ENCODE peak calls at places on chromosome 1, in nine cellular contexts. W is pulmonary artery endothelial cell, C is NT2/D1, I is GM03348, D is T-helper 1 cell, S is adrenal gland, Q is NCI-H2171 treated with DMSO at 0.1 percent for 48 hours, Z is psoas muscle, F is fibroblast of villous mesenchyme. L is an unnamed sample.

GRCh38 chr1:7561331-7561921 is 209.7 kb upstream of the VAMP3 start:
- DNase-seq in Z (peak; percentile 39), D (no peak), Q (peak; percentile 8), S (no peak), I (no peak), F (no peak), C (no peak), W (no peak), L (no peak)

GRCh38 chr1:95023399-95024050 is 49.2 kb downstream of the ALG14 start:
- DNase-seq in C (no peak), S (no peak), W (no peak), Q (no peak), I (peak; percentile 80), F (peak; percentile 80), D (no peak), Z (no peak), L (no peak)

GRCh38 chr1:239218296-239218695 is 168.1 kb upstream of the CHRM3 start:
- DNase-seq in F (no peak), Q (no peak), I (no peak), W (no peak), C (no peak), D (no peak), Z (no peak), S (no peak), L (no peak)

GRCh38 chr1:201719812-201720521 is 109.0 kb upstream of the IPO9 start:
- DNase-seq in W (no peak), C (no peak), Z (peak; percentile 89), F (peak; percentile 99), S (no peak), Q (peak; percentile 73), I (peak; percentile 69), D (no peak), L (no peak)

GRCh38 chr1:30257742-30258380 is 465.5 kb downstream of the MATN1 start:
- DNase-seq in F (no peak), W (no peak), C (no peak), D (no peak), Z (no peak), Q (no peak), I (no peak), S (no peak), L (no peak)

GRCh38 chr1:162538815-162539431 is 22.6 kb upstream of the UAP1 start:
- DNase-seq in Q (no peak), Z (no peak), I (peak; percentile 70), S (no peak), C (no peak), F (peak; percentile 73), D (no peak), W (peak; percentile 67), L (no peak)

GRCh38 chr1:109444376-109444775 is 18.1 kb upstream of the PSMA5 start:
- DNase-seq in S (no peak), C (no peak), D (no peak), I (no peak), F (no peak), W (no peak), Z (no peak), Q (no peak), L (no peak)

GRCh38 chr1:41103761-41104160 is 82.2 kb upstream of the SLFNL1 start:
- DNase-seq in C (no peak), D (no peak), Z (no peak), F (no peak), W (no peak), I (no peak), S (no peak), Q (no peak), L (no peak)

GRCh38 chr1:25360596-25361581 is 22.8 kb downstream of the TMEM50A start:
- DNase-seq in F (peak; percentile 86), Q (no peak), I (peak; percentile 46), D (no peak), W (peak; percentile 17), C (no peak), Z (no peak), S (peak; percentile 51), L (no peak)

GRCh38 chr1:208081972-208082371 is 162.2 kb downstream of the PLXNA2 start:
- DNase-seq in I (no peak), S (no peak), Q (no peak), F (no peak), C (no peak), D (no peak), W (no peak), Z (no peak), L (no peak)

GRCh38 chr1:47710075-47711071 is 272.5 kb downstream of the FOXD2 start:
- DNase-seq in Z (peak; percentile 86), Q (peak; percentile 62), I (peak; percentile 96), W (no peak), D (peak; percentile 27), F (peak; percentile 40), C (no peak), S (peak; percentile 80), L (no peak)

GRCh38 chr1:6157528-6158174 is 22.5 kb downstream of the CHD5 start:
- DNase-seq in I (no peak), Q (peak; percentile 65), S (no peak), D (no peak), W (no peak), F (peak; percentile 11), Z (no peak), C (no peak), L (peak; percentile 33)

GRCh38 chr1:117674521-117675400 is 68.9 kb downstream of the TENT5C start:
- DNase-seq in S (no peak), D (no peak), Q (no peak), Z (no peak), C (no peak), F (no peak), I (peak; percentile 77), W (no peak), L (no peak)

GRCh38 chr1:207404849-207405525 is 49.1 kb upstream of the CR2 start:
- DNase-seq in C (peak; percentile 48), Z (no peak), S (no peak), D (no peak), W (peak; percentile 37), Q (peak; percentile 73), I (peak; percentile 79), F (peak; percentile 81), L (peak; percentile 61)

GRCh38 chr1:195243492-195243891 is 1364.7 kb downstream of the KCNT2 start:
- DNase-seq in D (no peak), I (no peak), Z (no peak), C (no peak), F (no peak), W (no peak), Q (no peak), S (no peak), L (no peak)

GRCh38 chr1:6911974-6912373 is 126.7 kb downstream of the CAMTA1 start:
- DNase-seq in W (no peak), I (no peak), S (no peak), F (peak; percentile 78), D (no peak), Q (no peak), C (peak; percentile 46), Z (no peak), L (no peak)

GRCh38 chr1:182080955-182081582 is 19.6 kb upstream of the ZNF648 start:
- DNase-seq in D (no peak), C (peak; percentile 59), Q (peak; percentile 54), Z (no peak), F (peak; percentile 38), I (peak; percentile 69), W (no peak), S (no peak), L (peak; percentile 3)

GRCh38 chr1:102241431-102242338 is 245.0 kb upstream of the OLFM3 start:
- DNase-seq in F (no peak), I (no peak), S (no peak), Q (no peak), D (no peak), W (no peak), Z (no peak), C (no peak), L (no peak)

GRCh38 chr1:29946057-29946456 is 709.7 kb downstream of the PTPRU start:
- DNase-seq in C (no peak), D (no peak), W (no peak), Q (no peak), I (no peak), F (no peak), Z (no peak), S (no peak), L (no peak)

GRCh38 chr1:224454337-224455055 is 19.9 kb upstream of the WDR26 start:
- DNase-seq in Q (no peak), S (no peak), D (no peak), F (no peak), Z (no peak), I (no peak), C (no peak), W (no peak), L (no peak)

GRCh38 chr1:247548092-247548491 is 842 bp upstream of the GCSAML start:
- DNase-seq in I (no peak), F (no peak), D (no peak), Z (no peak), Q (no peak), C (peak; percentile 36), W (no peak), S (no peak), L (no peak)

GRCh38 chr1:88774151-88774556 is 90.1 kb downstream of the PKN2 start:
- DNase-seq in F (no peak), S (no peak), W (no peak), I (no peak), D (no peak), Q (no peak), C (peak; percentile 22), Z (no peak), L (no peak)

GRCh38 chr1:177124578-177125278 is 39.8 kb downstream of the ASTN1 start:
- DNase-seq in C (no peak), Q (no peak), I (no peak), F (peak; percentile 2), D (no peak), Z (no peak), S (no peak), W (no peak), L (no peak)

GRCh38 chr1:230682274-230682673 is 31.6 kb downstream of the AGT start:
- DNase-seq in S (no peak), I (no peak), Q (peak; percentile 100), Z (no peak), W (no peak), C (no peak), D (no peak), F (no peak), L (no peak)

GRCh38 chr1:200038987-200039848 is 11.7 kb downstream of the NR5A2 start:
- DNase-seq in I (peak; percentile 69), W (no peak), D (no peak), Z (peak; percentile 56), F (no peak), Q (peak; percentile 19), S (no peak), C (no peak), L (no peak)

L was measured in NCI-H1417 treated with DMSO at 0.1 percent for 48 hours.